ENCODE peak calls at places on chromosomes 2 and 18, in eight cellular contexts. N is aorta, H is substantia nigra, A is NB4, W is glomerular endothelial cell, J is left cardiac atrium, Z is HTR-8/SVneo, P is B cell. F is an unnamed sample.

GRCh38 chr18:2799369-2799768 is 47.4 kb upstream of the EMILIN2 start:
- DNase-seq in N (no peak), H (no peak), A (no peak), W (no peak), J (no peak), Z (no peak), P (no peak), F (no peak)

GRCh38 chr2:79585701-79586428 is 73.0 kb downstream of the CTNNA2 start:
- DNase-seq in N (no peak), H (peak; percentile 12), A (no peak), W (no peak), J (no peak), Z (peak; percentile 20), P (no peak), F (no peak)

GRCh38 chr2:133342283-133342895 is 225.9 kb downstream of the NCKAP5 start:
- DNase-seq in N (no peak), H (no peak), A (no peak), W (no peak), J (no peak), Z (no peak), P (no peak), F (no peak)

GRCh38 chr18:59918320-59918755 is 18.5 kb downstream of the PMAIP1 start:
- DNase-seq in N (no peak), H (no peak), A (peak; percentile 93), W (no peak), J (peak; percentile 40), Z (peak; percentile 40), P (peak; percentile 18), F (no peak)

GRCh38 chr18:1559563-1559962 is 654.9 kb downstream of the ADCYAP1 start:
- DNase-seq in N (no peak), H (no peak), A (peak; percentile 2), W (no peak), J (no peak), Z (no peak), P (no peak), F (no peak)

GRCh38 chr2:178450574-178451429 is at the start of the genes PJVK and PRKRA:
- DNase-seq in N (peak; percentile 99), H (peak; percentile 99), A (peak; percentile 99), W (peak; percentile 42), J (peak; percentile 98), Z (peak; percentile 91), P (peak; percentile 94), F (peak; percentile 90)

GRCh38 chr2:199458806-199459285 is 1.1 kb upstream of the SATB2 start:
- DNase-seq in N (peak; percentile 63), H (no peak), A (no peak), W (no peak), J (no peak), Z (no peak), P (peak; percentile 67), F (no peak)

GRCh38 chr2:197982565-197982964 is 178.2 kb downstream of the PLCL1 start:
- DNase-seq in N (no peak), H (no peak), A (no peak), W (no peak), J (no peak), Z (no peak), P (no peak), F (no peak)

GRCh38 chr2:112601754-112602153 is 17.3 kb downstream of the CHCHD5 start:
- DNase-seq in N (no peak), H (no peak), A (no peak), W (no peak), J (no peak), Z (no peak), P (no peak), F (no peak)